ENCODE peak calls at places on chromosomes 1 and 21, in nine cellular contexts. M is neuronal stem cell, A is endodermal cell, E is endothelial cell of umbilical vein, H is colonic mucosa, Q is neural progenitor cell, B is SK-N-SH, Z is GM23248, N is mesendoderm. C is an unnamed sample. For H3K4me1, the result is how much of the 10 kb centered on the place peaks cover.

GRCh38 chr1:215600258-215600792 is 33.2 kb downstream of the KCTD3 start:
- DNase-seq in H (no peak), B (no peak), Z (no peak), E (no peak), M (no peak), Q (no peak), N (peak), A (no peak), C (no peak)

GRCh38 chr1:221327954-221328353 is 413.9 kb downstream of the DUSP10 start:
- DNase-seq in B (peak), Q (no peak), N (no peak), E (no peak), M (no peak), Z (no peak), A (no peak), H (no peak), C (no peak)

GRCh38 chr1:95169544-95169943 is 52.4 kb downstream of the TLCD4 start:
- DNase-seq in N (peak), M (no peak), Z (peak), H (no peak), B (no peak), Q (no peak), E (no peak), A (no peak), C (no peak)

GRCh38 chr1:93080424-93080823 is 1.3 kb downstream of the MTF2 start:
- DNase-seq in B (peak), N (peak), Z (peak), Q (peak), H (no peak), E (peak), A (no peak), M (no peak), C (peak)

GRCh38 chr1:93979718-93980319 is 70.6 kb upstream of the GCLM start:
- DNase-seq in H (peak), Q (no peak), Z (peak), N (no peak), B (no peak), E (peak), A (peak), M (no peak), C (peak)

GRCh38 chr1:56215086-56215485 is 364.3 kb downstream of the PLPP3 start:
- DNase-seq in N (no peak), E (no peak), Z (no peak), Q (no peak), A (no peak), M (no peak), B (no peak), H (no peak), C (no peak)

GRCh38 chr1:167935252-167936067 is 1.0 kb upstream of the DCAF6 start:
- DNase-seq in Q (no peak), E (peak), N (peak), B (peak), A (peak), Z (peak), M (no peak), H (peak), C (peak)

GRCh38 chr1:223887724-223888428 is 42.1 kb upstream of the TP53BP2 start:
- DNase-seq in Q (no peak), N (no peak), A (no peak), B (no peak), E (peak), M (no peak), H (no peak), Z (peak), C (peak)

GRCh38 chr1:1086911-1087341 is 12.8 kb upstream of the RNF223 start:
- DNase-seq in Q (no peak), A (no peak), N (no peak), B (peak), Z (no peak), H (no peak), E (no peak), M (no peak), C (no peak)

GRCh38 chr1:229136817-229137216 is 134.1 kb upstream of the RAB4A start:
- DNase-seq in Z (no peak), Q (no peak), B (no peak), H (no peak), E (no peak), A (no peak), N (no peak), M (no peak), C (no peak)

DNA sequence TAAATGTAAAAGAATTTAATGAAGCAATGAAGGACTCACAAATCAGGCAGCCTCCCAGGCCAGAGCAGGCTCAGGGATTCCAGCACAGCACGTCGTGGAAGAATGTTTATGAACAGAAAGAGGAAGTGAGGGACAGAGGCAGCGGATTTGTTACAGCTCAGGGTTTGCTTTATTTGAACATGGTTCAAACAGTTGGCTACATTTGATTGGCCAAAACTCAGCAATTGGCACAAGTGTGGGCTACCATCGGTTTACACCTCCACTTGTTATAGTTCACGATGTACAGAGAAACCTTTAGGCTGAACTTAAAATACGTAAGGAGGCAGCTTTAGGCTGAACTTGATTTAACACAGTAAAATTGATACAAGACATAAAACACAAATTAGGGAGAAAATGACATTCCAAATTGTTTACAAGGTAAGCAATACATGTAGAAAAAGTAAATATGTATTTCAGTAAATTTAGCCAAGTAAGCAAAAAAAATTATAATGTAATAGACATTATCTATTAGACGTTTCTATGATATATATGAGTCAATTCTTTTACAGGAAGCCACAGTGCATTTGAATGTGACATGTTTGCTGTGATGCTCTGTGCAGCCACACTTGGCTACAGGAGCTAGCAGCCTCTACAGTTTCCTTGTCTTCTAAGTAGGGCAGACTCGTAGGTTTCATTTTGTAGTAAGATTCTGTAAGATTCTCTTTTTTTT is 126.5 kb downstream of the ADSS2 start:
- DNase-seq in A (no peak), N (no peak), B (no peak), E (peak), Q (no peak), M (no peak), Z (no peak), H (no peak), C (no peak)
- H3K4me3 ChIP-seq in A (no peak), N (no peak), B (no peak), E (peak), Q (no peak), M (no peak), Z (no peak), H (no peak), C (no peak)

DNA sequence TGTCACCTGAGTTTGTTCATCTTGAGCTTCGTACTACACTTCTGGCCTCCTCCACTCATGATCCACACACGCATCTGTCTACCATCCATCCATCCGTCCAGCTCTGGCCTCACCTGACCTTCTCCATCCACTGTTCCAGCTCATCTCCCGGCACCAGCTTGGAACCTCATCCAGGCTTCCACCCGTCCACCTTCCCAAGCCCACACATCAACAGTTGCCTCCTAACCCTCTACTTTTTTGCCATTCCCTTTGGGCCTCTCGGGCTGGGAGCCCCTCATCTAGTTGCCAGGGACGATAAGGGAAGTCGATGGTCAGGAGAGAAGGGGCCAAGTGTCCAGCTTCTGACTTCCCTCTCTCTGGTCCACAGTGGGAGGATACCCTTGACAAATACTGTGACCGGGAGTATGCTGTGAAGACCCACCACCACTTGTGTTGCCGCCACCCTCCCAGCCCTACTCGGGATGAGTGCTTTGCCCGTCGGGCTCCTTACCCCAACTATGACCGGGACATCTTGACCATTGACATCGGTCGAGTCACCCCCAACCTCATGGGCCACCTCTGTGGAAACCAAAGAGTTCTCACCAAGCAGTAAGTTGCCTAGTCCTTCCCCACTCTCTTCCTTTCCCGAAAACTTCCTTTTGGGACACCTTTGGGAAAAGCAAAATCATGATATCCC is 3.4 kb upstream of the FALEC start:
- DNase-seq in Q (no peak), Z (no peak), A (no peak), N (no peak), M (no peak), B (no peak), H (no peak), E (no peak), C (no peak)
- H3K4me1 ChIP-seq in Q (under half), Z (under half), A (under half), N (under half), M (under half), B (under half), H (under half), E (under half), C (under half)

GRCh38 chr1:212638419-212639151 is 30.0 kb downstream of the ATF3 start:
- DNase-seq in E (no peak), N (no peak), H (no peak), M (no peak), Z (peak), Q (no peak), B (peak), A (no peak), C (peak)
- H3K9ac ChIP-seq in E (no peak), N (no peak), H (no peak), M (no peak), Z (peak), Q (no peak), B (no peak), A (no peak), C (peak)

DNA sequence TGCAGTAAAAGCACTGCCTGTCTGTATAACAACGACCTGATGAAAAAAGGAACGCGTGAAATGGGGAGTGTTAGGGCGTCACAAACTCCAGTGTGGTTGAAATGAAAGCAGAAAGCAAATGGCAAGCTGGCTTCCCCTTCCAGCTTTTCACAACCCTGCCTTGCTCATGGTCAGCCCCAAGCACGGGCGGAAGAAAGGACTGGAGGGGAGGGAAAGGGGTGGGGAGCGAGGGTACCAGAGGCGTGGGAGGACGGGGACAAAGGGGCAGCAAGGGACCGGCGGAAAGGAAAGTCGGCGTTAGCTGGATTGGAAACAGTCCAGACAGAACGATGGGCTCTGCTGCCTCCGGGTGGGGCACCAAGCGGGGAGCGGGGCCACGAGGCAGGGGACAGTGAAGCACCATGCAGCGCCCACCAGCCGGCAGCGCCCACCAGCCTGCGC is 9.6 kb downstream of the VPS26C start:
- DNase-seq in H (peak), A (no peak), E (peak), M (no peak), Q (no peak), Z (peak), B (peak), N (no peak), C (peak)
- H3K4me3 ChIP-seq in H (peak), A (peak), E (peak), M (peak), Q (peak), Z (peak), B (peak), N (peak), C (peak)

DNA sequence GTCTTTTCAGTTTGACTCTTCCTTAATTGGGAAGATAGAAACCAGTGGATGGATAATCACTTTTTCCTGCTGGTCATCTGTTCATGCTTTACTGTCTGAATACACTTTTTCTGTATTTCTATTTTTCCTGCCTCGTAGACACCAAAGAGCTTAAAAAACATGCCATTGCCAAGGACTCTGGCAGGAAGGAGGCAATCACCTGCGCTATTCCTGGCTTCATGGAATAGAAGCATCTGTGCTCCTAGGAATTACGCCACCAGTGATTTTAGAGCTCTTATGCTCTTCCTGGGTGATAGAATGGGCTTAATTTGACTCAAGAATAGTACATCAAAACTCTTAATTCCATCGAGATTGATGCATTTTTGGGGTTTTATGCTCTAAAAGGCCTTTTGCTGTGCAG is 15.7 kb downstream of the OR2B11 start:
- DNase-seq in Z (no peak), N (no peak), E (no peak), M (no peak), H (no peak), B (no peak), A (no peak), Q (no peak), C (no peak)
- H3K4me1 ChIP-seq in Z (under half), N (under half), E (under half), M (under half), H (under half), B (under half), A (under half), Q (under half), C (under half)

GRCh38 chr1:203380395-203381150 is 29.7 kb upstream of the FMOD start:
- DNase-seq in B (no peak), M (no peak), N (no peak), Q (no peak), Z (no peak), A (no peak), E (no peak), H (no peak), C (no peak)
- H3K9ac ChIP-seq in B (no peak), M (no peak), N (no peak), Q (no peak), Z (no peak), A (no peak), E (no peak), H (no peak), C (no peak)

GRCh38 chr1:232748910-232749368 is 56.3 kb upstream of the MAP10 start:
- DNase-seq in A (peak), E (no peak), Z (no peak), Q (peak), H (no peak), N (peak), B (no peak), M (no peak), C (no peak)
- H3K4me3 ChIP-seq in A (peak), E (no peak), Z (no peak), Q (no peak), H (no peak), N (no peak), B (no peak), M (no peak), C (no peak)

GRCh38 chr1:198643827-198644226 is 5.0 kb downstream of the PTPRC start:
- DNase-seq in A (no peak), H (no peak), Z (no peak), Q (no peak), N (no peak), B (no peak), E (no peak), M (no peak), C (no peak)
- H3K4me1 ChIP-seq in A (under half), H (under half), Z (under half), Q (under half), N (under half), B (under half), E (under half), M (under half), C (under half)

GRCh38 chr1:17566892-17567291 is 27.4 kb downstream of the ARHGEF10L start:
- DNase-seq in H (no peak), A (no peak), E (no peak), Q (no peak), M (no peak), N (no peak), B (no peak), Z (no peak), C (no peak)

GRCh38 chr1:17567582-17567981 is 28.1 kb downstream of the ARHGEF10L start:
- DNase-seq in A (no peak), M (no peak), H (no peak), Z (peak), E (no peak), Q (no peak), B (no peak), N (no peak), C (no peak)

GRCh38 chr1:17570228-17570627 is 30.7 kb downstream of the ARHGEF10L start:
- DNase-seq in N (no peak), H (no peak), E (no peak), Q (no peak), B (no peak), M (no peak), Z (no peak), A (no peak), C (no peak)

GRCh38 chr1:17569200-17570139 is 30.0 kb downstream of the ARHGEF10L start:
- DNase-seq in M (no peak), B (peak), A (peak), Q (no peak), H (peak), Z (peak), N (peak), E (no peak), C (peak)

GRCh38 chr1:17568014-17568413 is 28.5 kb downstream of the ARHGEF10L start:
- DNase-seq in E (no peak), Q (no peak), H (no peak), B (no peak), A (no peak), Z (no peak), M (no peak), N (no peak), C (no peak)
- H3K9ac ChIP-seq in E (no peak), Q (no peak), H (no peak), B (no peak), A (no peak), Z (peak), M (no peak), N (no peak), C (peak)